ENCODE peak calls at places on chromosomes 6 and 20, in four cellular contexts. B, C, T and U are unnamed samples.

GRCh38 chr20:44495802-44496481 is 20.3 kb downstream of the TTPAL start:
- DNase-seq in B (no peak), C (no peak), T (no peak), U (no peak)

GRCh38 chr6:52390361-52390727 is 28.4 kb downstream of the PAQR8 start:
- DNase-seq in B (peak; percentile 74), C (peak; percentile 34), T (peak; percentile 47), U (peak; percentile 72)

GRCh38 chr6:127343753-127344659 is 597 bp upstream of the ECHDC1 start:
- DNase-seq in B (peak; percentile 25), C (peak; percentile 30), T (peak; percentile 15), U (no peak)

GRCh38 chr6:139533573-139534471 is 159.4 kb upstream of the CITED2 start:
- DNase-seq in B (no peak), C (no peak), T (peak; percentile 73), U (no peak)

GRCh38 chr20:38084425-38084951 is 50.9 kb downstream of the RPRD1B start:
- DNase-seq in B (peak; percentile 79), C (no peak), T (no peak), U (no peak)

GRCh38 chr6:130057495-130057894 is 39.1 kb downstream of the L3MBTL3 start:
- DNase-seq in B (no peak), C (no peak), T (no peak), U (no peak)

GRCh38 chr20:64101731-64102621 is 5.4 kb downstream of the NPBWR2 start:
- DNase-seq in B (no peak), C (peak; percentile 94), T (peak; percentile 95), U (no peak)

GRCh38 chr20:43540673-43541060 is 18.2 kb upstream of the SGK2 start:
- DNase-seq in B (no peak), C (no peak), T (no peak), U (no peak)

GRCh38 chr6:70131528-70131927 is 171.4 kb downstream of the COL9A1 start:
- DNase-seq in B (no peak), C (no peak), T (no peak), U (peak; percentile 59)

GRCh38 chr20:1632228-1632577 is 12.4 kb upstream of the SIRPB1 start:
- DNase-seq in B (no peak), C (no peak), T (no peak), U (no peak)

GRCh38 chr20:3751664-3752385 is 15.7 kb downstream of the ADISSP start:
- DNase-seq in B (no peak), C (peak; percentile 56), T (no peak), U (no peak)

GRCh38 chr20:13268943-13269342 is 47.9 kb downstream of the ISM1 start:
- DNase-seq in B (no peak), C (no peak), T (no peak), U (no peak)

GRCh38 chr20:58274384-58274783 is 35.1 kb upstream of the RAB22A start:
- DNase-seq in B (no peak), C (no peak), T (no peak), U (no peak)

GRCh38 chr20:2809690-2810089 is 5.1 kb upstream of the C20orf141 start:
- DNase-seq in B (no peak), C (no peak), T (no peak), U (no peak)

GRCh38 chr6:17740559-17741220 is 34.0 kb upstream of the NUP153 start:
- DNase-seq in B (no peak), C (no peak), T (no peak), U (no peak)

GRCh38 chr20:30485331-30486102 is 771.9 kb upstream of the DEFB115 start:
- DNase-seq in B (no peak), C (peak; percentile 14), T (no peak), U (no peak)

GRCh38 chr20:53547664-53548239 is 45.9 kb downstream of the ZNF217 start:
- DNase-seq in B (peak; percentile 84), C (peak; percentile 71), T (peak; percentile 38), U (peak; percentile 21)

GRCh38 chr6:142386657-142387056 is 84.8 kb downstream of the ADGRG6 start:
- DNase-seq in B (no peak), C (no peak), T (no peak), U (no peak)

GRCh38 chr6:47414517-47415167 is 62.9 kb upstream of the CD2AP start:
- DNase-seq in B (peak; percentile 33), C (no peak), T (no peak), U (peak; percentile 47)

GRCh38 chr6:141700836-141701235 is 431.9 kb upstream of the GJE1 start:
- DNase-seq in B (no peak), C (no peak), T (no peak), U (no peak)

GRCh38 chr6:98924647-98925046 is 23.1 kb downstream of the FBXL4 start:
- DNase-seq in B (no peak), C (no peak), T (no peak), U (no peak)

GRCh38 chr6:74867286-74867685 is 338.6 kb downstream of the COL12A1 start:
- DNase-seq in B (no peak), C (no peak), T (no peak), U (no peak)

GRCh38 chr20:35237486-35237885 is 11.0 kb downstream of the MMP24 start:
- DNase-seq in B (no peak), C (no peak), T (no peak), U (no peak)

GRCh38 chr6:151060742-151061100 is 179.0 kb upstream of the AKAP12 start:
- DNase-seq in B (no peak), C (no peak), T (no peak), U (no peak)

GRCh38 chr20:62258499-62259293 is 20.4 kb downstream of the OSBPL2 start:
- DNase-seq in B (no peak), C (no peak), T (no peak), U (no peak)

GRCh38 chr6:25232478-25232877 is 46.7 kb upstream of the CARMIL1 start:
- DNase-seq in B (no peak), C (peak; percentile 66), T (no peak), U (no peak)

GRCh38 chr20:31684153-31685003 is 38.3 kb downstream of the BCL2L1 start:
- DNase-seq in B (no peak), C (no peak), T (no peak), U (no peak)

GRCh38 chr6:130520235-130520634 is 154.4 kb downstream of the TMEM200A start:
- DNase-seq in B (no peak), C (no peak), T (no peak), U (no peak)

GRCh38 chr20:44832724-44833123 is 22.4 kb upstream of the RIMS4 start:
- DNase-seq in B (no peak), C (no peak), T (no peak), U (no peak)

GRCh38 chr6:132399376-132400074 is 1.8 kb downstream of the MOXD1 start:
- DNase-seq in B (no peak), C (no peak), T (no peak), U (no peak)

GRCh38 chr20:39259010-39259803 is 297.1 kb downstream of the DHX35 start:
- DNase-seq in B (no peak), C (peak; percentile 62), T (no peak), U (no peak)

GRCh38 chr6:36227379-36228344 is 31.1 kb downstream of the BRPF3 start:
- DNase-seq in B (no peak), C (no peak), T (peak; percentile 62), U (no peak)

GRCh38 chr20:23115823-23116222 is 29.7 kb upstream of the CD93 start:
- DNase-seq in B (no peak), C (no peak), T (no peak), U (peak; percentile 33)

GRCh38 chr6:2514965-2515543 is 235.7 kb downstream of the MYLK4 start:
- DNase-seq in B (peak; percentile 99), C (no peak), T (no peak), U (no peak)
- TF ChIP-seq EP300 in B (peak; percentile 92), C (no peak), T (no peak), U (no peak)

GRCh38 chr6:28776269-28777146 is 147.3 kb downstream of the TRIM27 start:
- DNase-seq in B (no peak), C (no peak), T (peak; percentile 30), U (no peak)

GRCh38 chr6:28775052-28775376 is 148.8 kb downstream of the TRIM27 start:
- DNase-seq in B (no peak), C (no peak), T (no peak), U (no peak)

GRCh38 chr6:28775405-28776129 is 148.2 kb downstream of the TRIM27 start:
- DNase-seq in B (no peak), C (no peak), T (no peak), U (no peak)

GRCh38 chr6:28772480-28773381 is 151.1 kb downstream of the TRIM27 start:
- DNase-seq in B (no peak), C (no peak), T (peak; percentile 70), U (no peak)

DNA sequence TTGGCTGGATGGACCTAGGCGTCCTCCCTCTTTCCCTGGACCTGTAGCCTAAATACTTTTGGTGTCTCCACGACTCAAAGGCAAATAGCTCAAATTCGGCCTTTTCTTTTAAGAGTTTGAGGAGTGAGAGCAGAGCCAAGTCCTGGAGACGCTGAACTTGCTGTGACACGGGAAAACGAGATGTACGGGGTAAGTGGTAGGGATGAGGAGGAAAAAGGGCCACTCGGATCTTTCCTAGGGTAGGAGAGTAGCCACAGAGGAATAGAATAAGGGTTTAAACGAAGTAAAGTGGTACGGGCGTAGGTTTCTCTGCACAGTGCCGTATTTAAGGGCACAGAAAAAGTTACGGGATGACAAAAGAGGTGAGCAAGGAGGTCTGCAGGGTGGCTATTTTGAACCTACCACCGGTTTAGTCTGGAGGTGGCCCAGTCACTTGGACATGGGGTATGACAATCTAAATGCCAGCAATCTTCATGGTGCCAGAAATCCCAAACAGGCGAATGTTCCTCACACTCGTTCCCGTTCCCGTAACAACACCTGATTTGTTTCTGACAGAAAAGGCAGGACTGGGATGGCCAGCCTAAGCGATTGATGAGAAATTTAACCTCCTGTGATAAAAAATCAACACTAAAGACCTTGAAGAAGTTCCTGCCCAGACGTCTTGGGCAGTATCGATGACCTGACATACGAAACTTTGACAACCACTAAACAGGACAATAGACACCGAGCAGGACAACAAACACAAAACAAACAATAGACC is 149.3 kb downstream of the TRIM27 start:
- DNase-seq in B (no peak), C (no peak), T (no peak), U (no peak)
- TF ChIP-seq FOXM1 in B (no peak), C (no peak), T (no peak), U (no peak)

GRCh38 chr6:38110407-38111025 is 291.0 kb downstream of the ZFAND3 start:
- DNase-seq in B (no peak), C (no peak), T (no peak), U (no peak)
- TF ChIP-seq POLR2AphosphoS5 in B (no peak), C (no peak), T (no peak), U (no peak)

DNA sequence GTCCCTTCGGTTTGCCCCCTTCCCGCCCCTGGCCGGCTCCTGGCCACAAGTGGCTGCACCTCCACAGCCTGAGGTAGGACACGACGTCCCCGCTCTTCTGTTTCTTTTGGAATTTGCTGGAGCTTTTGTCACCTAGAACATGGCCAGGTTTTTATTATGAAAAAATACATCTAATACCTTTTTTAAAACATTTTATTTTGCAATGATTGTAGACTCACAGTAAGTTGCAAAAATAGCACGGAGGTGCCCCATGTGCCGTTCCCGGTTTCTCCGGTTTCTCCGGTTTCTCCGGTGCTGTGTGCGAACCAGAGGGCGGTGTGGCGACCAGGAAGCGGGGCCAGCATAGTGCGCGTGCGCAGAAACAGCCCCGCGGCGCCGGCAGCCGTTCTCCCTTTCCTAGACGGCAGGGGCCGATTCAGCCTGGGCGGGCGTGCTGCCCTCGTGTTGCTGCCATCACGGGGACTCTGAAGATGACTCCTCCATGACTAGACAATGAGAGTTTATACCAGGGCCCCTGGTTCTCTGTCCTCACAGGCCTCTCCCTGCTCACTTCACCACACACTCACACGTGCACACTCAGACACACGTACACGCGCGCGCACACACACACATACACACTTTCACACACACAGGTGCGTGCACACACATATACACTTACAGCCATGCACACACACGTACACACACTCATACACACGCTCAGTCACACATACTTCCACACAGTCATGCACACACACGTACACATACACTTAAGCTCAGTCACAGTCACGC is 102.1 kb downstream of the TMEM242 start:
- DNase-seq in B (peak; percentile 69), C (peak; percentile 83), T (peak; percentile 96), U (peak; percentile 19)
- TF ChIP-seq EP300 in B (peak; percentile 14), C (no peak), T (no peak), U (no peak)

GRCh38 chr6:113564401-113565161 is 292.6 kb upstream of the MARCKS start:
- DNase-seq in B (peak; percentile 74), C (peak; percentile 48), T (no peak), U (no peak)
- TF ChIP-seq FOXM1 in B (no peak), C (peak; percentile 89), T (no peak), U (no peak)